ENCODE peak calls at places on chromosomes 1 and 21, in five cellular contexts. G is PC-3, M is ovary, U is breast epithelium, A is stomach. S is an unnamed sample.

GRCh38 chr1:8716238-8716637 is 101.2 kb downstream of the RERE start:
- DNase-seq in G (no peak), A (no peak), U (no peak), M (no peak), S (no peak)

GRCh38 chr1:31715097-31715872 is 11.5 kb upstream of the COL16A1 start:
- DNase-seq in A (peak; percentile 90), M (peak; percentile 96), U (peak; percentile 65), G (peak; percentile 87), S (no peak)

GRCh38 chr21:20856926-20857325 is 141.3 kb upstream of the NCAM2 start:
- DNase-seq in U (no peak), G (no peak), M (no peak), A (no peak), S (no peak)

GRCh38 chr1:218537131-218537904 is 192.2 kb downstream of the TGFB2 start:
- DNase-seq in U (no peak), A (no peak), M (no peak), G (peak; percentile 90), S (no peak)

GRCh38 chr1:60984066-60984799 is 98.1 kb upstream of the NFIA start:
- DNase-seq in G (peak; percentile 17), M (peak; percentile 71), A (no peak), U (peak; percentile 25), S (no peak)

GRCh38 chr1:9685833-9686232 is 34.3 kb downstream of the PIK3CD start:
- DNase-seq in G (no peak), U (no peak), A (no peak), M (no peak), S (no peak)

GRCh38 chr1:198298653-198299052 is 141.9 kb downstream of the NEK7 start:
- DNase-seq in M (no peak), G (no peak), U (no peak), A (no peak), S (no peak)

GRCh38 chr21:16243396-16243795 is 513.6 kb downstream of the USP25 start:
- DNase-seq in A (no peak), G (no peak), U (no peak), M (no peak), S (no peak)

GRCh38 chr1:212669600-212669999 is 30.0 kb downstream of the BATF3 start:
- DNase-seq in A (no peak), M (no peak), U (no peak), G (no peak), S (no peak)

GRCh38 chr1:66764994-66765578 is 12.8 kb downstream of the DYNLT5 start:
- DNase-seq in M (peak; percentile 25), U (no peak), A (peak; percentile 27), G (peak; percentile 65), S (peak; percentile 49)

DNA sequence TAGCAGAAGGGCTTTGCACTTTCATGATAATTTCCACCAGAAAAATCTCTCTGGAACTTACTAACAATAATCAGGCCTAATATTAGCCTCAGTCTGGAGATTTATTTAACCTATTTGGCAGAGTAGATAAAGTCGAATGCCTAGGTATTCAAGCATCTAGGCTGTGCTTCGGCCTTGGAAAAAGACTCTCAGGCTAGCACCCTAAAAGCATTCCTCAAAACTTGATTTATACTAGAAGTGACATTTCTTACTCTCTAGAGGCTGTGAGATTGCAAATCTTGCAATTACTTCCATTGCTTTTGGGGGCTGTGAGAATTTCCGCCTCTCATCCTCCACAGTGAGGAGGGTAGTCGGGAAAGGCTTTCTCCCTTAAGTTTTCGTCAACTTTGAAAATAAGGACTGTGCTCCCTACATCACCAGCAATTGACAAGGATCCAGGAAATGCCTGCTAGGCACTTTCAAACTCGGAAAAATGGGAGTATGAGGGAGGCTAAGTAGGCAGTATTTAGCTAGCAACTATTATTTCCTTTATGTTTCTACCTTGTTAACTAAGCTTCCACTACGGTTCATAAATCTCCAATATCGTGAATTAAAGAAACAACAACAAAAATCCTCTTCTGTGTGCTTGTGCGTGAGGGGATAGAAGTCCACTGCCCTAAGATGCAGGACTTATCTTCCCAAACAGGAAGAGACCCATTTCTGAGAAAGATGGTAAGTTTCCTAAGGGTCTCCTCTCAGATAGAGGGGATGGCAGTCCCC is 1.1 kb upstream of the LMO4 start:
- DNase-seq in M (no peak), U (no peak), G (peak; percentile 6), A (no peak), S (no peak)
- H3K27ac ChIP-seq in M (peak overlapping the region; percentile 94), U (peak overlapping the region; percentile 98), G (peak overlapping the region; percentile 43), A (peak overlapping the region; percentile 99), S (peak overlapping the region; percentile 27)

GRCh38 chr21:15054606-15055239 is 10.1 kb downstream of the NRIP1 start:
- DNase-seq in A (no peak), U (no peak), G (peak; percentile 46), M (no peak), S (no peak)
- H3K4me1 ChIP-seq in A (peaks cover 99% of the 10 kb centered on the region), U (no peaks in the 10 kb centered on the region), G (peaks cover 85% of the 10 kb centered on the region), M (peaks cover 6% of the 10 kb centered on the region), S (peaks cover 29% of the 10 kb centered on the region)

DNA sequence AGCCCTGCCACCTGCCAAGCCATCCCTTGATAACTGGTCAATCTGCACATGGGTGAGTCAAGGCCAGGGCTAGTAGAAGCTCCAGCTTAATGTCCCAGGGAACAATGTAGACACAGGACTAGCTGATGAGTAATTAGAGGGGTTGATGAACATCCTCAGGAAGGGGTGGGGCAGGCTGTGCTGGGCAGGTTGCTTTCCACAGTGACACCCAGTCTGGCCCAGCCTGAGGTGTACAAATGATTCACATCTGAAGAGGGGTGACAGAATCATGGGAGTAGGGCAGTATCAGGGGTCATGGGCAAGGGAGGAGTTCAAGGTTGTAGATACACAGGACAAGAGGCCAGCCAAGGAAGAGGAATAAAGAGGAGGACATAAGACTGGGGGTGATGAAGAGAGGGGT is 4.3 kb downstream of the LPAR3 start:
- DNase-seq in G (peak; percentile 69), U (no peak), A (no peak), M (no peak), S (no peak)
- H3K27ac ChIP-seq in G (peak overlapping the region; percentile 84), U (no peak overlapping the region), A (no peak overlapping the region), M (no peak overlapping the region), S (no peak overlapping the region)

GRCh38 chr1:234658143-234658542 is 48.2 kb upstream of the IRF2BP2 start:
- DNase-seq in M (no peak), A (peak; percentile 86), G (peak; percentile 89), U (peak; percentile 95), S (no peak)

GRCh38 chr1:234661249-234661928 is 51.4 kb upstream of the IRF2BP2 start:
- DNase-seq in M (no peak), U (no peak), G (no peak), A (peak; percentile 48), S (no peak)

GRCh38 chr1:234660536-234661133 is 50.7 kb upstream of the IRF2BP2 start:
- DNase-seq in G (no peak), M (no peak), A (no peak), U (no peak), S (no peak)

GRCh38 chr1:234659538-234659937 is 49.6 kb upstream of the IRF2BP2 start:
- DNase-seq in G (peak; percentile 89), A (no peak), U (no peak), M (no peak), S (no peak)

DNA sequence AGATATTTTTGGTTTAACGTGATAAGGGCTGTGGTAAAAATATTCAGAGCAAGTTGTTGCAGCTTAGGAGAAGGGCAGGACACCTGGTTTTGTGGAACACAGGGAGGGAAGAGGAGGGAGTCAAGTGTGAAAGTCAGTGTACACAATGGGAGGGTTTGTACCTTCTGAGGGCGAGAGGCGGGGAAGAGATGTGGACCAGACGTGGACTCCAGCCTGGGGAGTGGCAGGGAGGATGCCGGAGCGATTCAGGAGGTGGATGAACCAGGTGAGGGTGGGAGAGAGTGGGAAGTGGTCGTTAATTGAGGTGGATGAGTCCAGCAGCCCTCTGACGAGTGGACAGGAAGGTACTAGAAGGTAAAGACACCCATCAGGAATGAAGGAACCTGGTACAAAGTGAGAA is 52.2 kb upstream of the IRF2BP2 start:
- DNase-seq in G (no peak), A (no peak), U (no peak), M (no peak), S (no peak)
- H3K4me1 ChIP-seq in G (peaks cover 38% of the 10 kb centered on the region), A (peaks cover 30% of the 10 kb centered on the region), U (no peaks in the 10 kb centered on the region), M (no peaks in the 10 kb centered on the region), S (no peaks in the 10 kb centered on the region)

GRCh38 chr21:44994016-44994365 is 54.2 kb downstream of the SLX9 start:
- DNase-seq in G (no peak), U (no peak), M (no peak), A (no peak), S (no peak)
- H3K27ac ChIP-seq in G (no peak overlapping the region), U (peak overlapping the region; percentile 83), M (no peak overlapping the region), A (peak overlapping the region; percentile 22), S (no peak overlapping the region)

GRCh38 chr1:183694035-183694434 is 40.9 kb upstream of the APOBEC4 start:
- DNase-seq in A (no peak), M (no peak), U (no peak), G (no peak), S (no peak)

GRCh38 chr1:183696981-183697380 is 43.9 kb upstream of the APOBEC4 start:
- DNase-seq in G (no peak), U (no peak), A (no peak), M (no peak), S (no peak)

GRCh38 chr1:183689770-183690204 is 36.7 kb upstream of the APOBEC4 start:
- DNase-seq in U (no peak), M (no peak), A (no peak), G (no peak), S (no peak)

GRCh38 chr1:183694636-183695035 is 41.5 kb upstream of the APOBEC4 start:
- DNase-seq in U (no peak), M (no peak), A (no peak), G (no peak), S (no peak)

GRCh38 chr1:183693521-183693920 is 40.4 kb upstream of the APOBEC4 start:
- DNase-seq in A (no peak), M (no peak), U (no peak), G (no peak), S (no peak)
- H3K4me1 ChIP-seq in A (no peaks in the 10 kb centered on the region), M (peaks cover 9% of the 10 kb centered on the region), U (no peaks in the 10 kb centered on the region), G (no peaks in the 10 kb centered on the region), S (no peaks in the 10 kb centered on the region)

DNA sequence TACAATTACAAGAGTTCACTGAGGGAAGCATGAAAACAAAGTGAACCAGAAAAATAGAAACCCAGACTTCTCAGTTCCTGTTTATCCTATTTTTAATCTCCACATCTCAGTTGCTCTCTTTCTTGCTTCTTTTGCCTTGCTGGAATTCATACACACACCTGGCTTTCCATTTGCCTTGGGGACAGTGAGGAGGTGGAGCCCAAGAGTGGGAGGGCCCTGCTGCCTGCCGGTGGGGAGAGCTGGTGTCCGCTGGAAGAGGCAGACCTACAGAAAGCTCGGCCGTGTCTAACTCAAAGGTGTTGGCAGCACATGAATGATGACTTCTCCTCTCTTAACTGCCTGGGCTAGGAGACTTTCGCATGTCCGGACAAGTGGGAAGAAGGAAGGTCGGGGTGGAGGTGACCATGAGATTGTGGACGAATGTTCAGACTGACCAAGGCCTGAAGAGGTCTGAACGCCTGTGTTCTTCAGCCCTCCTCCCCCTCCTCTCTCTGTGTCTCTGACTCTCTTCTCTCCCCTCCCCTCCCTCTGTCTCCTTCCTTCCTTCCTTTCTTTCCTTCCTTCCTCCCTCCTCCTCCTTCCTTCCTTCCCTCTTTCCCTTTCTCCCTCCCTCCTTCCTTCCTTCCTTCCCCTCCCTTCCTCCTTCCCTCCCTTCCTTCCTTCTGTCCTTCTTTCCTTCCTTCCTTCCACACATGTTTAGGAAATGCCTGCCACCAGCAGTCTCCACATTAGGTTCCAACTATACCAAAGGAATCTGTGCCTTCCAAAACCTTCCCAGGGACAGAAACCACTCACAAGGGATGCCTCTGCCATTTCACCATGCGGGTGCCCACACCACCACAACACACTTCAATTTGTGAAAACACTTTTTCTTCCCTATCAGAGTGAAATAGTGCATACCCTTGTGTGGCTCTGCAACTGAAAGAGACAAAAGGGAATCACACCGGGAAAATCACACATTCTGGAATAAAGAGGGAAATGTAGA is 157.3 kb upstream of the RUNX1 start:
- DNase-seq in U (peak; percentile 66), A (peak; percentile 69), G (no peak), M (peak; percentile 52), S (no peak)
- H3K27ac ChIP-seq in U (peak overlapping the region; percentile 68), A (peak overlapping the region; percentile 86), G (no peak overlapping the region), M (no peak overlapping the region), S (no peak overlapping the region)

S was measured in CD8-positive, alpha-beta memory T cell.